ENCODE peak calls at places on chromosomes 16 and 17, in seven cellular contexts. T, O, M, V, D, K and U are unnamed samples.

GRCh38 chr17:73772107-73772705 is 128.0 kb upstream of the SDK2 start:
- DNase-seq in D (no peak), M (peak; percentile 15), K (no peak), V (no peak), T (no peak), O (no peak), U (no peak)

GRCh38 chr17:676060-676745 is 38.4 kb downstream of the VPS53 start:
- DNase-seq in O (no peak), M (peak; percentile 62), T (no peak), V (no peak), D (no peak), K (peak; percentile 88), U (no peak)

GRCh38 chr17:22512997-22513538 is 820.7 kb downstream of the KCNJ18 start:
- DNase-seq in T (no peak), M (no peak), K (no peak), O (no peak), V (no peak), D (no peak), U (no peak)

GRCh38 chr17:13888043-13888442 is 181.3 kb upstream of the COX10 start:
- DNase-seq in K (peak; percentile 23), O (no peak), V (no peak), T (no peak), M (peak; percentile 2), D (peak; percentile 20), U (no peak)

GRCh38 chr17:35889241-35889640 is 9.1 kb upstream of the CCL5 start:
- DNase-seq in V (peak; percentile 39), M (no peak), D (no peak), K (no peak), O (no peak), T (no peak), U (no peak)

GRCh38 chr17:17061516-17061915 is 19.3 kb downstream of the MPRIP start:
- DNase-seq in O (no peak), K (no peak), T (no peak), V (no peak), M (no peak), D (no peak), U (no peak)

GRCh38 chr16:67268136-67268579 is 11.2 kb upstream of the PLEKHG4 start:
- DNase-seq in K (peak; percentile 95), T (no peak), D (peak; percentile 48), O (no peak), V (no peak), M (peak; percentile 96), U (no peak)

GRCh38 chr17:19410875-19411291 is at the start of gene RNF112:
- DNase-seq in T (no peak), M (peak; percentile 40), K (peak; percentile 47), O (no peak), V (no peak), D (peak; percentile 41), U (no peak)

GRCh38 chr16:1337486-1337885 is 4.0 kb downstream of the BAIAP3 start:
- DNase-seq in K (no peak), T (no peak), O (no peak), V (no peak), M (no peak), D (no peak), U (no peak)

GRCh38 chr16:69089091-69089912 is 16.2 kb upstream of the HAS3 start:
- DNase-seq in M (no peak), D (no peak), V (no peak), K (peak; percentile 38), O (no peak), T (no peak), U (peak; percentile 79)

GRCh38 chr16:53839150-53839549 is 135.2 kb downstream of the FTO start:
- DNase-seq in M (no peak), V (no peak), K (no peak), D (no peak), T (no peak), O (no peak), U (peak; percentile 69)

GRCh38 chr17:60386137-60386395 is 5.9 kb downstream of the USP32 start:
- DNase-seq in D (no peak), O (no peak), T (no peak), M (no peak), K (no peak), V (no peak), U (no peak)

GRCh38 chr16:51577621-51578303 is 426.7 kb upstream of the SALL1 start:
- DNase-seq in T (no peak), D (no peak), V (no peak), M (peak; percentile 48), K (peak; percentile 55), O (no peak), U (peak; percentile 96)

GRCh38 chr16:57984443-57985203 is 13.7 kb upstream of the CNGB1 start:
- DNase-seq in V (peak; percentile 92), D (peak; percentile 84), O (peak; percentile 91), M (peak; percentile 65), K (peak; percentile 44), T (no peak), U (peak; percentile 95)

GRCh38 chr16:81578636-81579413 is 134.2 kb downstream of the CMIP start:
- DNase-seq in V (no peak), D (no peak), M (no peak), T (no peak), O (no peak), K (no peak), U (no peak)

GRCh38 chr17:29291163-29291752 is 2.7 kb downstream of the NUFIP2 start:
- DNase-seq in O (no peak), M (peak; percentile 82), K (peak; percentile 33), V (peak; percentile 71), D (no peak), T (no peak), U (peak; percentile 78)

GRCh38 chr17:10814083-10814482 is 10.2 kb upstream of the TMEM238L start:
- DNase-seq in D (no peak), V (no peak), M (no peak), T (no peak), O (no peak), K (no peak), U (no peak)

GRCh38 chr17:59479141-59479540 is 86.3 kb upstream of the DHX40 start:
- DNase-seq in M (no peak), K (no peak), D (no peak), V (no peak), O (no peak), T (no peak), U (no peak)

GRCh38 chr17:36888236-36888957 is 48.9 kb upstream of the LHX1 start:
- DNase-seq in O (no peak), M (no peak), D (no peak), K (no peak), T (no peak), V (no peak), U (no peak)

GRCh38 chr17:8152981-8153549 is 861 bp upstream of the PER1 start:
- DNase-seq in V (no peak), M (no peak), O (no peak), D (no peak), T (peak; percentile 80), K (no peak), U (no peak)

DNA sequence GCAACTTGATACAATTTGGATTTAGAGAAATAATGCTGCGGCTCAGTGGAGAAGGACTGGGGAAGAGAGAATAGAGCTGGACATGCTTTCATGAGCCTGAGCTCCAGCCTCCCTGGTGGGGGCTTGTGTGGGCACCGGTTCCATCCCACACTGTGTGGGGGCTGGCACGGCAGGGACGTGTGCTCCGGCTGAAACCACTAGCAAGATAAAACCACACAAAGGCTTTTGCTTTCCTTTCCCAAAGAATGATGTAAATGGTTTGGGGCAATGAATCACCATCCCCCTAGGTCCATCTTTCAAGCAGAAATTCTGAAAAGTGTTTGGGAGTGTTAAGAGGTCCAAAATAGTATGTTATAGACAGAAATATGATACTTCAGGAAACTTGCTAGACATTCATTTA is 77.0 kb downstream of the CDH11 start:
- DNase-seq in O (no peak), M (peak; percentile 74), D (no peak), T (no peak), K (peak; percentile 92), V (no peak), U (peak; percentile 14)
- H3K4me3 ChIP-seq in O (no peak overlapping the region), M (no peak overlapping the region), D (no peak overlapping the region), T (no peak overlapping the region), K (peak overlapping the region; percentile 2), V (no peak overlapping the region), U (no peak overlapping the region)

DNA sequence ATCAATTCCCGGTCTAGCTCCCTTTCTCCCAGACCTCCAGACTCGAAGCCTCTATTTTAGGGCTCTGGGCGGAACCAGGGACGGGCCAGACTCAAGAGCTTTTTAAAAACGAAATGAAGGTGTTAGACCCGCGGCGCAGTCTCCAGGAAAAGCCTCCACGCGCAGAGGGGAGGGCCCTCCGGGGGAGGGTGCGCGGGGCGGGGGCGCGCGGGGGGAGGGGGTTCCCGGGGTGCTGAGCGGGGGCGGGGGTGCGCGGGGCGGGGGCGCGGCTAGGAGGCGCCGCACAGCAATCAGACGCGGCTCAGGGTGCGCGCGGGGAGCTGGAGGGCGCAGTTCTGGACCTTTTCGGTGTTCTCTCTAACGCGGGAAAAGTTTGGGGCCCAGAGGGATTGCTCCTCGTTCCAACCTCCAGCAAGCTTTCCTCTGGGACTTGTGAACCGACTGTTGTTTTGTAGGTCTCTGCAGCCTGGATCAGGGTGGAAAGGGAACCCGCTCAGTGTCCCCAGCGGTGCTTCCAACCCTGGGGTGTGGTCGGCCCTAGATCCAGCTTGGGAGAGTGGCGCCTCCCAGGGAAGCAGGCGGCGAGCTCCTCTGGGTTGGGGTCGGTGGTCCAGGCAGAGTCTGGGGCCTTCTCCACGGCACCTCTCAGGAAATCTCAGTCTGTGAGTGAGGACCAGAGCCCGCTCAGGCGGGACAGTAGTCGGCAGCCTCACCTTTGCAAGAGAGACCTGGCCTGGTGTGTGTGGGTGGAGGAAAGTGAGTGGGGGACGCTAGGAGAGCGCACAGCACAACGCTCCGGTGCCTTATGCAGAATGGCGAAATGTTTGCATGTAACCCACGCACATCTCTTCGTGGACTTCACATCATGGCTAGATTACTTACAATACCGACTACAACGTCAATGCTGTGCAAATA is 2.0 kb downstream of the AHSP start:
- DNase-seq in D (no peak), V (no peak), K (no peak), O (no peak), M (no peak), T (no peak), U (no peak)
- H3K4me3 ChIP-seq in D (peak overlapping the region; percentile 59), V (no peak overlapping the region), K (no peak overlapping the region), O (no peak overlapping the region), M (no peak overlapping the region), T (peak overlapping the region; percentile 68), U (no peak overlapping the region)

GRCh38 chr17:40633871-40634270 is 13.7 kb downstream of the SMARCE1 start:
- DNase-seq in T (no peak), K (peak; percentile 25), M (no peak), V (no peak), O (no peak), D (no peak), U (no peak)

GRCh38 chr17:40632206-40632605 is 15.4 kb downstream of the SMARCE1 start:
- DNase-seq in V (no peak), D (no peak), M (no peak), O (no peak), T (no peak), K (no peak), U (no peak)

DNA sequence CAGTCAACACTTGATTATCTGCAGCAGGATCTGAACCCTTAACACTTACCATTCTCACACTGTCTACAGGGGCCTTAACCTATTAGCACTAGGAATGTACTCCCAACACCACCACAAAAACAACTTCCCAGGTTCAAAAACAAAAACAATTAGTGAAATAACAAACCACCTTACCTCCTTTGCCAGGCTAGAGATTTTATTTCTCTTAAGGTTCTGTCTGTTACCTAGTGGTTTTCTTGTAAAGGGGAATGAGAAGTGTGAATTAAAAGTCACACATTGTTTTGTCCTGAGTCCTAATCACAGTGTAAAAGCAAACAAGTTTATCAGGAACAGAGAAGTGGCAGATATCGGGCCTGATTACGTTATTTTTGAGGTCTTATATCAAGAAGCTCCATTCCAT is 9.7 kb downstream of the SMARCE1 start:
- DNase-seq in V (no peak), M (no peak), D (no peak), T (no peak), O (no peak), K (no peak), U (no peak)
- H3K4me3 ChIP-seq in V (no peak overlapping the region), M (no peak overlapping the region), D (no peak overlapping the region), T (no peak overlapping the region), O (no peak overlapping the region), K (no peak overlapping the region), U (no peak overlapping the region)

GRCh38 chr16:55655381-55655708 is 443 bp upstream of the SLC6A2 start:
- DNase-seq in O (no peak), D (no peak), V (no peak), T (no peak), K (no peak), M (no peak), U (no peak)
- H3K4me3 ChIP-seq in O (no peak overlapping the region), D (peak overlapping the region; percentile 57), V (no peak overlapping the region), T (peak overlapping the region; percentile 55), K (no peak overlapping the region), M (no peak overlapping the region), U (peak overlapping the region; percentile 27)